ENCODE peak calls at places on chromosomes 7 and 10, in seven cellular contexts. One of them, this sample, is unnamed.

GRCh38 chr7:116633131-116633988 is 38.6 kb upstream of the MET start:
- DNase-seq in OCI-M1: no peak
- DNase-seq in GM12864: peak; percentile 37
- DNase-seq in AG09309: peak; percentile 4
- DNase-seq in stimulated activated CD4-positive, alpha-beta T cell treated with anti-CD3 and anti-CD28 coated beads, TNF-alpha, amount 100 ng/mL, for 1 hour: no peak
- DNase-seq in COR-L47: no peak
- DNase-seq in NCI-H2107: no peak
- DNase-seq in this sample: no peak

GRCh38 chr7:135661311-135662122 is 797 bp upstream of the STMP1 start:
- DNase-seq in COR-L47: peak; percentile 46
- DNase-seq in GM12864: no peak
- DNase-seq in NCI-H2107: peak; percentile 35
- DNase-seq in OCI-M1: peak; percentile 93
- DNase-seq in stimulated activated CD4-positive, alpha-beta T cell treated with anti-CD3 and anti-CD28 coated beads, TNF-alpha, amount 100 ng/mL, for 1 hour: no peak
- DNase-seq in AG09309: no peak
- DNase-seq in this sample: no peak

GRCh38 chr7:44964384-44964830 is 14.4 kb downstream of the MYO1G start:
- DNase-seq in GM12864: no peak
- DNase-seq in OCI-M1: peak; percentile 6
- DNase-seq in AG09309: no peak
- DNase-seq in NCI-H2107: no peak
- DNase-seq in stimulated activated CD4-positive, alpha-beta T cell treated with anti-CD3 and anti-CD28 coated beads, TNF-alpha, amount 100 ng/mL, for 1 hour: no peak
- DNase-seq in COR-L47: no peak
- DNase-seq in this sample: no peak

GRCh38 chr10:91210435-91210834 is 10.0 kb upstream of the PCGF5 start:
- DNase-seq in GM12864: peak; percentile 69
- DNase-seq in COR-L47: peak; percentile 92
- DNase-seq in NCI-H2107: peak; percentile 90
- DNase-seq in stimulated activated CD4-positive, alpha-beta T cell treated with anti-CD3 and anti-CD28 coated beads, TNF-alpha, amount 100 ng/mL, for 1 hour: no peak
- DNase-seq in OCI-M1: no peak
- DNase-seq in AG09309: no peak
- DNase-seq in this sample: no peak

GRCh38 chr7:93119191-93119905 is 1.6 kb upstream of the SAMD9 start:
- DNase-seq in GM12864: no peak
- DNase-seq in COR-L47: no peak
- DNase-seq in AG09309: peak; percentile 33
- DNase-seq in stimulated activated CD4-positive, alpha-beta T cell treated with anti-CD3 and anti-CD28 coated beads, TNF-alpha, amount 100 ng/mL, for 1 hour: no peak
- DNase-seq in NCI-H2107: no peak
- DNase-seq in OCI-M1: no peak
- DNase-seq in this sample: no peak

GRCh38 chr7:44665531-44666213 is 59.2 kb downstream of the OGDH start:
- DNase-seq in AG09309: peak; percentile 56
- DNase-seq in OCI-M1: no peak
- DNase-seq in COR-L47: no peak
- DNase-seq in GM12864: no peak
- DNase-seq in stimulated activated CD4-positive, alpha-beta T cell treated with anti-CD3 and anti-CD28 coated beads, TNF-alpha, amount 100 ng/mL, for 1 hour: no peak
- DNase-seq in NCI-H2107: no peak
- DNase-seq in this sample: no peak

GRCh38 chr7:111090834-111091233 is at the start of gene LRRN3:
- DNase-seq in COR-L47: peak; percentile 66
- DNase-seq in OCI-M1: no peak
- DNase-seq in GM12864: no peak
- DNase-seq in stimulated activated CD4-positive, alpha-beta T cell treated with anti-CD3 and anti-CD28 coated beads, TNF-alpha, amount 100 ng/mL, for 1 hour: no peak
- DNase-seq in AG09309: no peak
- DNase-seq in NCI-H2107: peak; percentile 49
- DNase-seq in this sample: no peak

GRCh38 chr7:46576950-46577349 is 655.9 kb upstream of the IGFBP3 start:
- DNase-seq in NCI-H2107: no peak
- DNase-seq in stimulated activated CD4-positive, alpha-beta T cell treated with anti-CD3 and anti-CD28 coated beads, TNF-alpha, amount 100 ng/mL, for 1 hour: no peak
- DNase-seq in COR-L47: no peak
- DNase-seq in AG09309: no peak
- DNase-seq in OCI-M1: no peak
- DNase-seq in GM12864: no peak
- DNase-seq in this sample: no peak

GRCh38 chr7:91657386-91658120 is 222.9 kb downstream of the MTERF1 start:
- DNase-seq in AG09309: peak; percentile 89
- DNase-seq in COR-L47: no peak
- DNase-seq in stimulated activated CD4-positive, alpha-beta T cell treated with anti-CD3 and anti-CD28 coated beads, TNF-alpha, amount 100 ng/mL, for 1 hour: no peak
- DNase-seq in GM12864: no peak
- DNase-seq in OCI-M1: no peak
- DNase-seq in NCI-H2107: no peak
- DNase-seq in this sample: no peak

GRCh38 chr10:80460399-80461207 is 6.5 kb downstream of the TSPAN14 start:
- DNase-seq in COR-L47: no peak
- DNase-seq in AG09309: no peak
- DNase-seq in OCI-M1: peak; percentile 38
- DNase-seq in GM12864: no peak
- DNase-seq in NCI-H2107: no peak
- DNase-seq in stimulated activated CD4-positive, alpha-beta T cell treated with anti-CD3 and anti-CD28 coated beads, TNF-alpha, amount 100 ng/mL, for 1 hour: no peak
- DNase-seq in this sample: no peak

GRCh38 chr7:45982132-45982531 is 61.1 kb upstream of the IGFBP3 start:
- DNase-seq in GM12864: no peak
- DNase-seq in COR-L47: no peak
- DNase-seq in stimulated activated CD4-positive, alpha-beta T cell treated with anti-CD3 and anti-CD28 coated beads, TNF-alpha, amount 100 ng/mL, for 1 hour: no peak
- DNase-seq in NCI-H2107: no peak
- DNase-seq in OCI-M1: no peak
- DNase-seq in AG09309: no peak
- DNase-seq in this sample: no peak

GRCh38 chr7:674454-675410 is 51.8 kb upstream of the DNAAF5 start:
- DNase-seq in NCI-H2107: no peak
- DNase-seq in COR-L47: no peak
- DNase-seq in GM12864: no peak
- DNase-seq in OCI-M1: no peak
- DNase-seq in stimulated activated CD4-positive, alpha-beta T cell treated with anti-CD3 and anti-CD28 coated beads, TNF-alpha, amount 100 ng/mL, for 1 hour: no peak
- DNase-seq in AG09309: no peak
- DNase-seq in this sample: no peak

GRCh38 chr7:38465946-38466345 is 165.2 kb downstream of the AMPH start:
- DNase-seq in NCI-H2107: no peak
- DNase-seq in stimulated activated CD4-positive, alpha-beta T cell treated with anti-CD3 and anti-CD28 coated beads, TNF-alpha, amount 100 ng/mL, for 1 hour: no peak
- DNase-seq in COR-L47: no peak
- DNase-seq in AG09309: no peak
- DNase-seq in OCI-M1: no peak
- DNase-seq in GM12864: no peak
- DNase-seq in this sample: no peak

GRCh38 chr10:71820966-71821365 is 30.1 kb downstream of the PSAP start:
- DNase-seq in OCI-M1: no peak
- DNase-seq in AG09309: no peak
- DNase-seq in GM12864: no peak
- DNase-seq in stimulated activated CD4-positive, alpha-beta T cell treated with anti-CD3 and anti-CD28 coated beads, TNF-alpha, amount 100 ng/mL, for 1 hour: no peak
- DNase-seq in COR-L47: no peak
- DNase-seq in NCI-H2107: no peak
- DNase-seq in this sample: no peak

This sample was measured in effector CD4-positive, alpha-beta T cell.